ENCODE peak calls at places on chromosomes 12 and 14, in six cellular contexts. O, Y, Q, P, E and L are unnamed samples.

GRCh38 chr12:82517027-82517426 is 158.7 kb downstream of the METTL25 start:
- DNase-seq in Q (no peak), O (no peak), Y (no peak), P (no peak), E (peak; percentile 39), L (no peak)

GRCh38 chr14:104436741-104437701 is 142.5 kb upstream of the C14orf180 start:
- DNase-seq in Q (no peak), E (peak; percentile 91), P (peak; percentile 9), Y (no peak), O (peak; percentile 75), L (peak; percentile 35)

GRCh38 chr12:75692883-75693282 is 181.5 kb upstream of the KRR1 start:
- DNase-seq in O (no peak), Y (no peak), E (no peak), P (no peak), Q (no peak), L (no peak)

GRCh38 chr12:105100207-105100985 is 7.1 kb upstream of the WASHC4 start:
- DNase-seq in Y (no peak), P (no peak), O (no peak), Q (no peak), E (no peak), L (no peak)

GRCh38 chr14:100587763-100588411 is 670 bp upstream of the BEGAIN start:
- DNase-seq in Q (no peak), E (no peak), Y (no peak), O (no peak), P (peak; percentile 6), L (no peak)

GRCh38 chr12:124457287-124458219 is 109.9 kb downstream of the NCOR2 start:
- DNase-seq in Y (no peak), Q (peak; percentile 78), P (peak; percentile 81), E (no peak), O (no peak), L (peak; percentile 85)

GRCh38 chr12:114698566-114699163 is 14.7 kb upstream of the TBX3 start:
- DNase-seq in O (no peak), Y (no peak), Q (no peak), E (no peak), P (no peak), L (no peak)

GRCh38 chr12:64110864-64111263 is 111.2 kb downstream of the KICS2 start:
- DNase-seq in Q (no peak), Y (no peak), E (no peak), O (no peak), P (no peak), L (no peak)

GRCh38 chr12:93427779-93428564 is 13.8 kb downstream of the UBE2N start:
- DNase-seq in P (no peak), E (no peak), O (no peak), Q (no peak), Y (no peak), L (no peak)

GRCh38 chr12:51362307-51362706 is 15.8 kb upstream of the CELA1 start:
- DNase-seq in Y (no peak), O (no peak), E (no peak), P (no peak), Q (no peak), L (no peak)

GRCh38 chr12:128754275-128754674 is 69.5 kb downstream of the SLC15A4 start:
- DNase-seq in Y (no peak), P (no peak), E (no peak), O (no peak), Q (no peak), L (no peak)

GRCh38 chr12:62268956-62269355 is 8.8 kb downstream of the USP15 start:
- DNase-seq in Y (no peak), E (no peak), O (no peak), Q (no peak), P (no peak), L (no peak)

GRCh38 chr12:5872745-5873144 is 72.3 kb downstream of the ANO2 start:
- DNase-seq in E (no peak), P (no peak), O (no peak), Y (no peak), Q (no peak), L (no peak)

GRCh38 chr12:4448943-4449861 is 3.6 kb upstream of the FGF6 start:
- DNase-seq in O (no peak), E (no peak), P (no peak), Q (no peak), Y (no peak), L (no peak)

GRCh38 chr14:24678801-24679247 is 44.8 kb upstream of the GZMB start:
- DNase-seq in P (peak; percentile 26), O (peak; percentile 89), Y (peak; percentile 49), Q (peak; percentile 58), E (peak; percentile 78), L (peak; percentile 75)

GRCh38 chr12:43453761-43454160 is 98.2 kb downstream of the ADAMTS20 start:
- DNase-seq in O (no peak), E (no peak), P (no peak), Y (no peak), Q (no peak), L (no peak)

GRCh38 chr12:59723520-59723919 is 127.7 kb downstream of the SLC16A7 start:
- DNase-seq in O (no peak), E (no peak), Q (no peak), Y (no peak), P (no peak), L (no peak)

GRCh38 chr12:52217223-52217622 is 15.8 kb upstream of the KRT7 start:
- DNase-seq in Q (no peak), P (peak; percentile 65), E (peak; percentile 89), Y (peak; percentile 50), O (no peak), L (no peak)

GRCh38 chr12:97283297-97283696 is 179.3 kb upstream of the RMST start:
- DNase-seq in P (no peak), Y (no peak), E (no peak), O (no peak), Q (no peak), L (no peak)

GRCh38 chr12:121455766-121456420 is 56.0 kb downstream of the RNF34 start:
- DNase-seq in O (no peak), Y (no peak), Q (no peak), E (no peak), P (no peak), L (no peak)

GRCh38 chr12:48788852-48789775 is at the start of gene ADCY6:
- DNase-seq in Q (no peak), Y (no peak), E (peak; percentile 72), O (peak; percentile 91), P (peak; percentile 85), L (peak; percentile 73)

GRCh38 chr12:26870491-26871419 is 37.8 kb upstream of the ITPR2 start:
- DNase-seq in P (peak; percentile 36), Q (peak; percentile 43), E (peak; percentile 27), Y (no peak), O (no peak), L (no peak)

GRCh38 chr12:123571343-123571813 is 13.0 kb upstream of the TMED2 start:
- DNase-seq in P (peak; percentile 40), O (no peak), Q (no peak), Y (no peak), E (peak; percentile 35), L (no peak)

GRCh38 chr12:124784871-124785572 is 78.6 kb downstream of the SCARB1 start:
- DNase-seq in E (no peak), P (no peak), Q (no peak), Y (no peak), O (no peak), L (no peak)

GRCh38 chr12:3003593-3003992 is 44.4 kb downstream of the TEAD4 start:
- DNase-seq in Q (no peak), Y (no peak), E (no peak), O (no peak), P (no peak), L (no peak)
- TF ChIP-seq CTCF in Q (no peak), Y (no peak), E (no peak), O (no peak), P (no peak), L (no peak)

GRCh38 chr12:55728932-55729591 is at the start of gene CD63:
- DNase-seq in P (peak; percentile 93), Q (peak; percentile 82), E (peak; percentile 93), O (peak; percentile 95), Y (peak; percentile 64), L (peak; percentile 97)

GRCh38 chr12:55729592-55730446 is 1.0 kb upstream of the CD63 start:
- DNase-seq in E (peak; percentile 88), Y (no peak), O (peak; percentile 94), P (peak; percentile 90), Q (peak; percentile 66), L (peak; percentile 84)

GRCh38 chr12:55726911-55727310 is 1.9 kb downstream of the CD63 start:
- DNase-seq in P (no peak), E (no peak), O (no peak), Q (no peak), Y (no peak), L (no peak)

GRCh38 chr12:55727643-55728184 is 1.1 kb downstream of the CD63 start:
- DNase-seq in Y (no peak), P (peak; percentile 63), O (no peak), E (peak; percentile 52), Q (no peak), L (no peak)

GRCh38 chr12:55728185-55728931 is 451 bp downstream of the CD63 start:
- DNase-seq in P (peak; percentile 87), Y (no peak), O (no peak), Q (no peak), E (peak; percentile 79), L (no peak)
- TF ChIP-seq CTCF in P (no peak), Y (no peak), O (no peak), Q (no peak), E (no peak), L (no peak)

GRCh38 chr14:30607156-30607780 is 14.9 kb upstream of the SCFD1 start:
- DNase-seq in P (no peak), O (no peak), Y (no peak), E (no peak), Q (no peak), L (no peak)

GRCh38 chr14:30614155-30614554 is 8.0 kb upstream of the SCFD1 start:
- DNase-seq in Q (no peak), Y (no peak), O (no peak), E (no peak), P (no peak), L (no peak)

GRCh38 chr14:30603402-30603801 is 18.7 kb upstream of the SCFD1 start:
- DNase-seq in P (no peak), O (no peak), Y (no peak), E (no peak), Q (no peak), L (no peak)

GRCh38 chr14:30610719-30611388 is 11.3 kb upstream of the SCFD1 start:
- DNase-seq in Q (no peak), P (no peak), Y (no peak), O (no peak), E (peak; percentile 66), L (peak; percentile 34)

GRCh38 chr14:30608533-30609006 is 13.5 kb upstream of the SCFD1 start:
- DNase-seq in O (no peak), E (peak; percentile 64), P (no peak), Y (no peak), Q (no peak), L (no peak)
- TF ChIP-seq CTCF in O (peak; percentile 10), E (no peak), P (no peak), Y (no peak), Q (no peak), L (no peak)

DNA sequence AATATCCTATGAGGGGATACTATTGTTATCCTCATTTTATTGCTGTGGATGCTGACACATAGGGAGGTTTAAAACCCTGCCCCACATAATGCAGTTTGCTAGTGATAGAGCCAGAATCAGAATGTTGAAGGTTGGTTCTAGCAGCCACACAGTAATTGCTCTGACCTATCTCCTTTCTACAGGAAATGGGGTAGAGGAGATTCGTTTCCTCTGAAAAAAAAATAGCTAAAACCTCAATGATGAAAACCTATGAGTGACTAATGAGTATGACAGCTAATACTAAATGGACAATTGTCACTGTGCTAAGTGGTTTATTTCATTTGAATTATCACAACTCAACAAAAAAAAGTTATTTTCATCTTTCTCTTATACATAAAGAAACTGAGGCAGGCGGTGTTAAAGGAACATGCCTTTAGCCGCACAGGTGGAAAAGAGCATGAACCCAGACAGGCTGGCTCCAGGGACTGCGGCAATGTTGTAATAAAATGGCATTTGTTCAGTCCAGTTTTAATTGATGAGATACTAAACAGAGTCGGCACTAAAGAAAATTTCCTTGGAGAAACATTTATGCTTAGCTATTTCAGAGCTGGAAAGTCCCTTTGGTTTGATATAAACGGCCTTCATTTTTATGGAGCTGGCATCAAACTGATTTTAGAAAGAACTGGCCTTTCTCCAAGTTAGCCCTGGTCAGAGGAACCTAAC is 881.0 kb downstream of the NRXN3 start:
- DNase-seq in Q (no peak), O (no peak), Y (no peak), E (no peak), P (no peak), L (peak; percentile 3)
- TF ChIP-seq CTCF in Q (no peak), O (no peak), Y (no peak), E (no peak), P (no peak), L (no peak)